ENCODE peak calls at places on chromosomes 2 and 18, in seven cellular contexts. One of them, this sample, is unnamed.

GRCh38 chr2:40316631-40317030 is 135.3 kb downstream of the SLC8A1 start:
- DNase-seq in brain microvascular endothelial cell: no peak
- DNase-seq in GM23248: peak; percentile 5
- DNase-seq in A549: no peak
- DNase-seq in choroid plexus epithelial cell: no peak
- DNase-seq in heart right ventricle: no peak
- DNase-seq in PC-9: no peak
- DNase-seq in this sample: no peak

GRCh38 chr18:50569930-50570329 is 10.0 kb downstream of the MAPK4 start:
- DNase-seq in brain microvascular endothelial cell: no peak
- DNase-seq in GM23248: no peak
- DNase-seq in A549: no peak
- DNase-seq in choroid plexus epithelial cell: no peak
- DNase-seq in heart right ventricle: no peak
- DNase-seq in PC-9: no peak
- DNase-seq in this sample: no peak

GRCh38 chr2:240872317-240873097 is 3.9 kb downstream of the AGXT start:
- DNase-seq in brain microvascular endothelial cell: no peak
- DNase-seq in GM23248: no peak
- DNase-seq in A549: no peak
- DNase-seq in choroid plexus epithelial cell: no peak
- DNase-seq in heart right ventricle: no peak
- DNase-seq in PC-9: no peak
- DNase-seq in this sample: no peak

GRCh38 chr18:46555724-46556123 is 101.3 kb downstream of the LOXHD1 start:
- DNase-seq in brain microvascular endothelial cell: no peak
- DNase-seq in GM23248: peak; percentile 39
- DNase-seq in A549: peak; percentile 49
- DNase-seq in choroid plexus epithelial cell: peak; percentile 2
- DNase-seq in heart right ventricle: peak; percentile 11
- DNase-seq in PC-9: no peak
- DNase-seq in this sample: no peak

GRCh38 chr2:68158134-68158447 is 403 bp downstream of the PNO1 start:
- DNase-seq in brain microvascular endothelial cell: no peak
- DNase-seq in GM23248: no peak
- DNase-seq in A549: no peak
- DNase-seq in choroid plexus epithelial cell: no peak
- DNase-seq in heart right ventricle: no peak
- DNase-seq in PC-9: no peak
- DNase-seq in this sample: no peak

GRCh38 chr2:239880396-239880795 is 144.7 kb downstream of the NDUFA10 start:
- DNase-seq in brain microvascular endothelial cell: no peak
- DNase-seq in GM23248: no peak
- DNase-seq in A549: no peak
- DNase-seq in choroid plexus epithelial cell: no peak
- DNase-seq in heart right ventricle: no peak
- DNase-seq in PC-9: no peak
- DNase-seq in this sample: no peak

GRCh38 chr2:133710613-133711012 is 142.3 kb upstream of the NCKAP5 start:
- DNase-seq in brain microvascular endothelial cell: no peak
- DNase-seq in GM23248: peak; percentile 26
- DNase-seq in A549: no peak
- DNase-seq in choroid plexus epithelial cell: no peak
- DNase-seq in heart right ventricle: no peak
- DNase-seq in PC-9: no peak
- DNase-seq in this sample: no peak

GRCh38 chr2:234292205-234292954 is 204.5 kb downstream of the ARL4C start:
- DNase-seq in brain microvascular endothelial cell: peak; percentile 56
- DNase-seq in GM23248: no peak
- DNase-seq in A549: no peak
- DNase-seq in choroid plexus epithelial cell: peak; percentile 44
- DNase-seq in heart right ventricle: peak; percentile 31
- DNase-seq in PC-9: no peak
- DNase-seq in this sample: no peak

GRCh38 chr2:7766302-7766701 is 849.1 kb downstream of the RNF144A start:
- DNase-seq in brain microvascular endothelial cell: no peak
- DNase-seq in GM23248: no peak
- DNase-seq in A549: no peak
- DNase-seq in choroid plexus epithelial cell: no peak
- DNase-seq in heart right ventricle: no peak
- DNase-seq in PC-9: no peak
- DNase-seq in this sample: no peak

GRCh38 chr2:229296016-229296415 is 24.9 kb upstream of the PID1 start:
- DNase-seq in brain microvascular endothelial cell: no peak
- DNase-seq in GM23248: peak; percentile 52
- DNase-seq in A549: no peak
- DNase-seq in choroid plexus epithelial cell: peak; percentile 50
- DNase-seq in heart right ventricle: no peak
- DNase-seq in PC-9: no peak
- DNase-seq in this sample: no peak

GRCh38 chr2:215530191-215530968 is 94.5 kb upstream of the FN1 start:
- DNase-seq in brain microvascular endothelial cell: no peak
- DNase-seq in GM23248: peak; percentile 60
- DNase-seq in A549: no peak
- DNase-seq in choroid plexus epithelial cell: peak; percentile 62
- DNase-seq in heart right ventricle: no peak
- DNase-seq in PC-9: no peak
- DNase-seq in this sample: no peak

GRCh38 chr18:24942144-24942543 is 409.8 kb downstream of the ZNF521 start:
- DNase-seq in brain microvascular endothelial cell: no peak
- DNase-seq in GM23248: no peak
- DNase-seq in A549: no peak
- DNase-seq in choroid plexus epithelial cell: no peak
- DNase-seq in heart right ventricle: peak; percentile 31
- DNase-seq in PC-9: no peak
- DNase-seq in this sample: no peak

GRCh38 chr2:25505630-25506029 is 163.9 kb upstream of the DNMT3A start:
- DNase-seq in brain microvascular endothelial cell: no peak
- DNase-seq in GM23248: peak; percentile 59
- DNase-seq in A549: no peak
- DNase-seq in choroid plexus epithelial cell: peak; percentile 37
- DNase-seq in heart right ventricle: no peak
- DNase-seq in PC-9: no peak
- DNase-seq in this sample: peak; percentile 31

GRCh38 chr2:20150110-20150706 is 74.7 kb downstream of the SDC1 start:
- DNase-seq in brain microvascular endothelial cell: no peak
- DNase-seq in GM23248: no peak
- DNase-seq in A549: no peak
- DNase-seq in choroid plexus epithelial cell: no peak
- DNase-seq in heart right ventricle: no peak
- DNase-seq in PC-9: no peak
- DNase-seq in this sample: no peak

GRCh38 chr2:20149703-20150030 is 75.3 kb downstream of the SDC1 start:
- DNase-seq in brain microvascular endothelial cell: no peak
- DNase-seq in GM23248: no peak
- DNase-seq in A549: no peak
- DNase-seq in choroid plexus epithelial cell: no peak
- DNase-seq in heart right ventricle: no peak
- DNase-seq in PC-9: no peak
- DNase-seq in this sample: no peak

GRCh38 chr2:20147351-20147750 is 77.6 kb downstream of the SDC1 start:
- DNase-seq in brain microvascular endothelial cell: no peak
- DNase-seq in GM23248: no peak
- DNase-seq in A549: no peak
- DNase-seq in choroid plexus epithelial cell: no peak
- DNase-seq in heart right ventricle: no peak
- DNase-seq in PC-9: no peak
- DNase-seq in this sample: no peak

GRCh38 chr2:20148411-20148810 is 76.5 kb downstream of the SDC1 start:
- DNase-seq in brain microvascular endothelial cell: no peak
- DNase-seq in GM23248: peak; percentile 34
- DNase-seq in A549: no peak
- DNase-seq in choroid plexus epithelial cell: peak; percentile 34
- DNase-seq in heart right ventricle: no peak
- DNase-seq in PC-9: no peak
- DNase-seq in this sample: no peak

GRCh38 chr2:20148841-20149702 is 75.9 kb downstream of the SDC1 start:
- DNase-seq in brain microvascular endothelial cell: peak; percentile 85
- DNase-seq in GM23248: peak; percentile 74
- DNase-seq in A549: no peak
- DNase-seq in choroid plexus epithelial cell: peak; percentile 98
- DNase-seq in heart right ventricle: no peak
- DNase-seq in PC-9: peak; percentile 86
- DNase-seq in this sample: peak; percentile 77
- H3K4me3 ChIP-seq in brain microvascular endothelial cell: no peak overlapping the region
- H3K4me3 ChIP-seq in GM23248: peak overlapping the region; percentile 15
- H3K4me3 ChIP-seq in A549: no peak overlapping the region
- H3K4me3 ChIP-seq in choroid plexus epithelial cell: no peak overlapping the region
- H3K4me3 ChIP-seq in heart right ventricle: no peak overlapping the region
- H3K4me3 ChIP-seq in PC-9: no peak overlapping the region
- H3K4me3 ChIP-seq in this sample: no peak overlapping the region

GRCh38 chr2:88452980-88453582 is 588 bp upstream of the FOXI3 start:
- DNase-seq in brain microvascular endothelial cell: peak; percentile 1
- DNase-seq in GM23248: no peak
- DNase-seq in A549: no peak
- DNase-seq in choroid plexus epithelial cell: peak; percentile 13
- DNase-seq in heart right ventricle: no peak
- DNase-seq in PC-9: no peak
- DNase-seq in this sample: no peak
- H3K4me3 ChIP-seq in brain microvascular endothelial cell: no peak overlapping the region
- H3K4me3 ChIP-seq in GM23248: no peak overlapping the region
- H3K4me3 ChIP-seq in A549: peak overlapping the region; percentile 58
- H3K4me3 ChIP-seq in choroid plexus epithelial cell: no peak overlapping the region
- H3K4me3 ChIP-seq in heart right ventricle: no peak overlapping the region
- H3K4me3 ChIP-seq in PC-9: no peak overlapping the region
- H3K4me3 ChIP-seq in this sample: no peak overlapping the region

DNA sequence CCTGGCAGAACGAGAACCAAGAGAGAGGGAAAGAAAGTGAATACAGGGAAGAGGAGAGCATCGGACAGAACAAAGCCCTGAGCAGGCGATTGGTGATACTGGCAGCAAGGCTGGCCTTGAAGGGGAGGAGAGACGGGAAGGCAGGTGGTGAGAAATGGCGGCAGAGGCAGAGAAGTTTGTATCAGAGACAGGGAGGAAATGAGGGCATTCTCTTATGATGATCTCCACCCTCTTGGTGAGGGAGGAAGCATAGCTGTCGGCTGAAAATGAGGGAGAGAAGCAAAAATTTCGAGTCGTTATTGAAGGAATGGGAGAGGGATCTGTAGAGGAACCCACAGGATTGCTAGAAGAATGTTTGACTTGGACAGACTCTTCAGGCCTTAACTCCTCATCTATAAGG is 80.6 kb downstream of the CLIP4 start:
- DNase-seq in brain microvascular endothelial cell: no peak
- DNase-seq in GM23248: no peak
- DNase-seq in A549: no peak
- DNase-seq in choroid plexus epithelial cell: no peak
- DNase-seq in heart right ventricle: no peak
- DNase-seq in PC-9: no peak
- DNase-seq in this sample: no peak
- H3K4me3 ChIP-seq in brain microvascular endothelial cell: no peak overlapping the region
- H3K4me3 ChIP-seq in GM23248: no peak overlapping the region
- H3K4me3 ChIP-seq in A549: no peak overlapping the region
- H3K4me3 ChIP-seq in choroid plexus epithelial cell: no peak overlapping the region
- H3K4me3 ChIP-seq in heart right ventricle: no peak overlapping the region
- H3K4me3 ChIP-seq in PC-9: no peak overlapping the region
- H3K4me3 ChIP-seq in this sample: no peak overlapping the region

GRCh38 chr18:48440924-48441323 is 31.7 kb upstream of the ZBTB7C start:
- DNase-seq in brain microvascular endothelial cell: no peak
- DNase-seq in GM23248: no peak
- DNase-seq in A549: no peak
- DNase-seq in choroid plexus epithelial cell: no peak
- DNase-seq in heart right ventricle: no peak
- DNase-seq in PC-9: no peak
- DNase-seq in this sample: no peak
- H3K4me3 ChIP-seq in brain microvascular endothelial cell: no peak overlapping the region
- H3K4me3 ChIP-seq in GM23248: no peak overlapping the region
- H3K4me3 ChIP-seq in A549: no peak overlapping the region
- H3K4me3 ChIP-seq in choroid plexus epithelial cell: no peak overlapping the region
- H3K4me3 ChIP-seq in heart right ventricle: no peak overlapping the region
- H3K4me3 ChIP-seq in PC-9: no peak overlapping the region
- H3K4me3 ChIP-seq in this sample: no peak overlapping the region